ENCODE peak calls at places on chromosome 15, in five cellular contexts. E, V, J, K and A are unnamed samples.
A peak's percentile ranks its signal among the peaks of the same experiment; 100 is the strongest.

GRCh38 chr15:88627463-88627862 is 6.3 kb downstream of the AEN start:
- DNase-seq in K (no peak), V (no peak), E (no peak), J (no peak), A (no peak)

GRCh38 chr15:89835190-89835564 is 20.5 kb upstream of the ANPEP start:
- DNase-seq in J (no peak), K (no peak), V (no peak), E (peak; percentile 50), A (no peak)

GRCh38 chr15:31391687-31392671 is 65.3 kb downstream of the KLF13 start:
- DNase-seq in J (peak; percentile 40), V (peak; percentile 73), E (peak; percentile 72), K (peak; percentile 68), A (peak; percentile 71)

GRCh38 chr15:53586815-53587214 is 172.6 kb downstream of the WDR72 start:
- DNase-seq in V (no peak), E (no peak), K (no peak), J (peak; percentile 39), A (peak; percentile 4)

GRCh38 chr15:57560976-57561711 is 30.6 kb upstream of the MYZAP start:
- DNase-seq in J (peak; percentile 69), K (peak; percentile 65), E (peak; percentile 58), V (no peak), A (peak; percentile 75)

GRCh38 chr15:29921130-29921601 is 98.9 kb upstream of the TJP1 start:
- DNase-seq in E (no peak), K (no peak), V (peak; percentile 50), J (no peak), A (no peak)

GRCh38 chr15:70023064-70023768 is 74.5 kb downstream of the TLE3 start:
- DNase-seq in K (peak; percentile 82), E (peak; percentile 69), J (no peak), V (no peak), A (peak; percentile 10)

GRCh38 chr15:58724471-58724870 is 25.0 kb downstream of the ADAM10 start:
- DNase-seq in K (no peak), J (no peak), V (no peak), E (no peak), A (no peak)

GRCh38 chr15:58515807-58516206 is 84.0 kb downstream of the LIPC start:
- DNase-seq in K (no peak), J (no peak), V (no peak), E (no peak), A (no peak)

GRCh38 chr15:23694592-23694991 is 7.5 kb upstream of the NDN start:
- DNase-seq in V (no peak), E (no peak), K (no peak), J (no peak), A (no peak)

GRCh38 chr15:72796210-72796514 is 12.6 kb upstream of the ADPGK start:
- DNase-seq in E (no peak), V (no peak), J (no peak), K (no peak), A (peak; percentile 47)